ENCODE peak calls at places on chromosomes 13 and 19, in eight cellular contexts. K is Caki2; D is ureter; R is foreskin fibroblast; B is upper lobe of right lung; V is activated effector memory CD4-positive, alpha-beta T cell treated with Interleukin-2 at 50 U/mL for 16 hours; J is pancreas; W is iris pigment epithelial cell. T is an unnamed sample.
A peak's percentile ranks its signal among the peaks of the same experiment; 100 is the strongest.

GRCh38 chr13:42490676-42491075 is 83.3 kb upstream of the TNFSF11 start:
- DNase-seq in D (no peak), W (no peak), J (no peak), V (no peak), K (no peak), R (no peak), B (no peak), T (no peak)

GRCh38 chr19:58128041-58128685 is 22.4 kb downstream of the ZNF329 start:
- DNase-seq in W (no peak), V (no peak), K (no peak), R (no peak), B (no peak), J (no peak), D (no peak), T (peak; percentile 3)

GRCh38 chr19:55687281-55688172 is 12.5 kb downstream of the EPN1 start:
- DNase-seq in D (no peak), R (no peak), K (no peak), V (no peak), B (peak; percentile 57), W (no peak), J (peak; percentile 60), T (no peak)

GRCh38 chr13:27770809-27771208 is 21.5 kb upstream of the GSX1 start:
- DNase-seq in D (no peak), J (no peak), B (no peak), K (no peak), W (peak; percentile 30), R (no peak), V (no peak), T (peak; percentile 44)

GRCh38 chr13:101343128-101343787 is 73.0 kb downstream of the NALCN start:
- DNase-seq in R (peak; percentile 11), K (no peak), V (no peak), J (no peak), D (no peak), W (no peak), B (no peak), T (peak; percentile 20)

GRCh38 chr19:13002389-13002898 is 7.2 kb downstream of the NFIX start:
- DNase-seq in J (no peak), V (no peak), W (no peak), D (no peak), B (peak; percentile 80), R (no peak), K (no peak), T (no peak)

GRCh38 chr13:36700170-36700569 is 26.4 kb downstream of the SERTM1 start:
- DNase-seq in B (no peak), D (no peak), V (no peak), K (no peak), W (no peak), J (no peak), R (no peak), T (no peak)

GRCh38 chr13:61695147-61695546 is 279.5 kb upstream of the PCDH20 start:
- DNase-seq in R (no peak), W (no peak), J (no peak), V (no peak), B (no peak), D (no peak), K (peak; percentile 10), T (no peak)

GRCh38 chr19:8526345-8527062 is 12.5 kb upstream of the ZNF414 start:
- DNase-seq in W (peak; percentile 91), R (peak; percentile 87), B (peak; percentile 94), D (peak; percentile 94), V (no peak), J (peak; percentile 94), K (peak; percentile 84), T (peak; percentile 93)

GRCh38 chr19:8403820-8404109 is 9.3 kb upstream of the MARCHF2 start:
- DNase-seq in D (no peak), R (no peak), V (no peak), K (no peak), B (peak; percentile 50), J (no peak), W (no peak), T (no peak)

GRCh38 chr19:1910169-1910568 is 5.0 kb downstream of the ADAT3 start:
- DNase-seq in B (no peak), W (peak; percentile 28), V (no peak), D (no peak), J (peak; percentile 60), R (peak; percentile 37), K (no peak), T (peak; percentile 52)

GRCh38 chr19:58212336-58213074 is 16.2 kb upstream of the ZNF544 start:
- DNase-seq in D (no peak), V (no peak), B (no peak), R (no peak), W (peak; percentile 18), J (no peak), K (no peak), T (no peak)

GRCh38 chr13:32535748-32536147 is 2.8 kb downstream of the N4BP2L2 start:
- DNase-seq in J (no peak), K (no peak), R (no peak), W (no peak), D (no peak), V (no peak), B (no peak), T (no peak)

GRCh38 chr19:16429066-16429758 is 42.6 kb downstream of the EPS15L1 start:
- DNase-seq in W (no peak), V (no peak), K (no peak), B (peak; percentile 84), D (no peak), R (no peak), J (peak; percentile 72), T (no peak)

T was measured in choroid plexus epithelial cell.